ENCODE peak calls at places on chromosomes 13 and 19, in seven cellular contexts. T is HepG2, Y is H1, M is GM12892, C is K562, N is SK-N-SH, I is GM12878. B is an unnamed sample.

GRCh38 chr13:49292742-49293498 is 45.2 kb downstream of the CDADC1 start:
- DNase-seq in T (no peak), Y (no peak), M (no peak), C (peak; percentile 26), N (peak; percentile 49), I (no peak), B (no peak)

GRCh38 chr13:26425439-26426358 is 131.8 kb upstream of the WASF3 start:
- DNase-seq in T (peak; percentile 34), Y (no peak), M (no peak), C (no peak), N (no peak), I (no peak), B (no peak)

GRCh38 chr13:48412881-48413351 is at the start of gene LPAR6:
- DNase-seq in T (peak; percentile 95), Y (no peak), M (no peak), C (no peak), N (no peak), I (no peak), B (no peak)

GRCh38 chr13:111166882-111167281 is 51.8 kb downstream of the ARHGEF7 start:
- DNase-seq in T (no peak), Y (no peak), M (no peak), C (no peak), N (no peak), I (no peak), B (no peak)

GRCh38 chr19:29705706-29706105 is 9.4 kb downstream of the C19orf12 start:
- DNase-seq in T (no peak), Y (no peak), M (no peak), C (no peak), N (no peak), I (no peak), B (no peak)

GRCh38 chr13:29861694-29862110 is 11.3 kb upstream of the UBL3 start:
- DNase-seq in T (peak; percentile 52), Y (no peak), M (no peak), C (no peak), N (no peak), I (no peak), B (no peak)

GRCh38 chr19:47448360-47448727 is 23.3 kb downstream of the SLC8A2 start:
- DNase-seq in T (no peak), Y (no peak), M (no peak), C (no peak), N (no peak), I (no peak), B (no peak)

GRCh38 chr19:29610574-29611271 is 4.6 kb downstream of the POP4 start:
- DNase-seq in T (peak; percentile 64), Y (peak; percentile 82), M (peak; percentile 82), C (peak; percentile 69), N (peak; percentile 90), I (peak; percentile 75), B (peak; percentile 88)

GRCh38 chr19:16078759-16079707 is 2.7 kb downstream of the TPM4 start:
- DNase-seq in T (peak; percentile 79), Y (no peak), M (peak; percentile 52), C (peak; percentile 53), N (peak; percentile 68), I (peak; percentile 94), B (no peak)

GRCh38 chr13:26460652-26461051 is 96.8 kb upstream of the WASF3 start:
- DNase-seq in T (no peak), Y (no peak), M (no peak), C (no peak), N (no peak), I (no peak), B (no peak)

GRCh38 chr19:49150106-49150943 is 4.9 kb downstream of the HRC start:
- DNase-seq in T (peak; percentile 76), Y (no peak), M (no peak), C (peak; percentile 78), N (peak; percentile 95), I (no peak), B (peak; percentile 58)

GRCh38 chr13:31476266-31476665 is 263.1 kb upstream of the RXFP2 start:
- DNase-seq in T (no peak), Y (no peak), M (no peak), C (no peak), N (peak; percentile 16), I (no peak), B (no peak)

GRCh38 chr19:16661480-16662034 is 618 bp downstream of the TMEM38A start:
- DNase-seq in T (no peak), Y (no peak), M (peak; percentile 39), C (peak; percentile 26), N (peak; percentile 36), I (no peak), B (no peak)

GRCh38 chr13:100442095-100442832 is 146.3 kb downstream of the GGACT start:
- DNase-seq in T (no peak), Y (no peak), M (no peak), C (no peak), N (no peak), I (no peak), B (no peak)

GRCh38 chr19:13969897-13970296 is 17.6 kb downstream of the DCAF15 start:
- DNase-seq in T (no peak), Y (no peak), M (no peak), C (no peak), N (no peak), I (no peak), B (no peak)

GRCh38 chr13:23985846-23986245 is 88.5 kb upstream of the C1QTNF9B start:
- DNase-seq in T (no peak), Y (no peak), M (no peak), C (no peak), N (no peak), I (no peak), B (no peak)

GRCh38 chr19:51121257-51121656 is 3.4 kb upstream of the SIGLEC9 start:
- DNase-seq in T (no peak), Y (no peak), M (no peak), C (no peak), N (no peak), I (no peak), B (no peak)

GRCh38 chr19:53903055-53903680 is 5.9 kb upstream of the CACNG7 start:
- DNase-seq in T (peak; percentile 52), Y (no peak), M (no peak), C (peak; percentile 46), N (no peak), I (no peak), B (no peak)

GRCh38 chr19:4393947-4394590 is 6.3 kb downstream of the SH3GL1 start:
- DNase-seq in T (no peak), Y (no peak), M (no peak), C (no peak), N (no peak), I (no peak), B (no peak)

GRCh38 chr13:42047561-42048322 is 706 bp upstream of the DGKH start:
- DNase-seq in T (no peak), Y (no peak), M (peak; percentile 44), C (peak; percentile 35), N (peak; percentile 71), I (peak; percentile 8), B (peak; percentile 42)

GRCh38 chr19:30376272-30376671 is 4.1 kb downstream of the ZNF536 start:
- DNase-seq in T (no peak), Y (no peak), M (no peak), C (no peak), N (no peak), I (no peak), B (no peak)

GRCh38 chr13:100559886-100560285 is 28.7 kb downstream of the GGACT start:
- DNase-seq in T (no peak), Y (no peak), M (no peak), C (no peak), N (no peak), I (no peak), B (no peak)

GRCh38 chr19:15532779-15533521 is 24.6 kb downstream of the CYP4F22 start:
- DNase-seq in T (no peak), Y (no peak), M (no peak), C (peak; percentile 13), N (no peak), I (peak; percentile 25), B (no peak)

GRCh38 chr13:103812966-103813365 is 746.7 kb upstream of the SLC10A2 start:
- DNase-seq in T (no peak), Y (no peak), M (no peak), C (no peak), N (peak; percentile 27), I (no peak), B (no peak)

GRCh38 chr19:53808710-53809125 is 15.4 kb downstream of the NLRP12 start:
- DNase-seq in T (peak; percentile 68), Y (no peak), M (no peak), C (no peak), N (peak; percentile 49), I (no peak), B (no peak)

GRCh38 chr13:43846496-43846895 is 33.0 kb downstream of the CCDC122 start:
- DNase-seq in T (no peak), Y (no peak), M (no peak), C (no peak), N (no peak), I (no peak), B (no peak)

GRCh38 chr13:46643165-46643777 is 90.3 kb downstream of the LRCH1 start:
- DNase-seq in T (no peak), Y (no peak), M (no peak), C (no peak), N (no peak), I (no peak), B (no peak)

GRCh38 chr19:22606212-22606553 is 27.9 kb upstream of the ZNF492 start:
- DNase-seq in T (no peak), Y (no peak), M (no peak), C (no peak), N (no peak), I (no peak), B (no peak)

GRCh38 chr19:16398530-16399241 is 73.1 kb downstream of the EPS15L1 start:
- DNase-seq in T (no peak), Y (no peak), M (no peak), C (no peak), N (no peak), I (no peak), B (no peak)

GRCh38 chr13:49627831-49628652 is at the start of gene ARL11:
- DNase-seq in T (no peak), Y (peak; percentile 73), M (peak; percentile 80), C (peak; percentile 47), N (no peak), I (peak; percentile 39), B (peak; percentile 76)

GRCh38 chr19:31698352-31698751 is 349.1 kb upstream of the TSHZ3 start:
- DNase-seq in T (no peak), Y (no peak), M (no peak), C (no peak), N (no peak), I (no peak), B (no peak)
- TF ChIP-seq TAF1 in T (no peak), Y (no peak), M (no peak), C (no peak), N (no peak), I (no peak), B (no peak)

GRCh38 chr13:59343993-59344780 is 819.5 kb downstream of the DIAPH3 start:
- DNase-seq in T (no peak), Y (no peak), M (no peak), C (no peak), N (peak; percentile 42), I (no peak), B (no peak)
- TF ChIP-seq TAF1 in T (no peak), Y (no peak), M (no peak), C (no peak), N (no peak), I (no peak), B (no peak)

GRCh38 chr19:58477871-58478270 is 1.7 kb downstream of the ZNF446 start:
- DNase-seq in T (no peak), Y (no peak), M (no peak), C (no peak), N (no peak), I (no peak), B (no peak)
- TF ChIP-seq TAF1 in T (no peak), Y (no peak), M (no peak), C (no peak), N (no peak), I (no peak), B (no peak)

GRCh38 chr19:40682431-40682964 is 8.0 kb downstream of the NUMBL start:
- DNase-seq in T (no peak), Y (no peak), M (no peak), C (no peak), N (no peak), I (no peak), B (no peak)
- TF ChIP-seq TAF1 in T (no peak), Y (no peak), M (no peak), C (no peak), N (no peak), I (no peak), B (no peak)

B was measured in GM12891.